ENCODE peak calls at places on chromosomes 12 and 14, in five cellular contexts. F is stromal cell of bone marrow; V is NCI-H774; W is heart left ventricle; S is stimulated activated CD4-positive, alpha-beta T cell treated with anti-CD3 and anti-CD28 coated beads, Interleukin-1b, Interleukin-23, amount 100 ng/mL, for 48 hours. O is an unnamed sample.

GRCh38 chr12:1216560-1216959 is 225.5 kb downstream of the ERC1 start:
- DNase-seq in F (no peak), V (no peak), W (no peak), S (no peak), O (no peak)

GRCh38 chr12:3998968-3999792 is 126.0 kb upstream of the PARP11 start:
- DNase-seq in F (no peak), V (no peak), W (no peak), S (no peak), O (no peak)

GRCh38 chr14:61298834-61299233 is 17.7 kb upstream of the TMEM30B start:
- DNase-seq in F (no peak), V (no peak), W (no peak), S (no peak), O (no peak)

GRCh38 chr12:58540480-58541299 is 379.6 kb downstream of the LRIG3 start:
- DNase-seq in F (peak), V (peak), W (peak), S (peak), O (peak)

GRCh38 chr12:12705833-12706520 is 10.0 kb upstream of the GPR19 start:
- DNase-seq in F (no peak), V (no peak), W (no peak), S (peak), O (no peak)

GRCh38 chr12:104374071-104374470 is 70.5 kb downstream of the EID3 start:
- DNase-seq in F (no peak), V (no peak), W (no peak), S (no peak), O (no peak)

GRCh38 chr12:105467710-105468366 is 137.3 kb downstream of the C12orf75 start:
- DNase-seq in F (no peak), V (no peak), W (no peak), S (no peak), O (no peak)

GRCh38 chr12:113242018-113242418 is 20.8 kb downstream of the TPCN1 start:
- DNase-seq in F (no peak), V (no peak), W (no peak), S (no peak), O (peak)

GRCh38 chr14:61812347-61813100 is 50.3 kb downstream of the SNAPC1 start:
- DNase-seq in F (no peak), V (no peak), W (no peak), S (no peak), O (no peak)

GRCh38 chr14:103436533-103436932 is 51.3 kb downstream of the MARK3 start:
- DNase-seq in F (no peak), V (no peak), W (no peak), S (no peak), O (no peak)

O was measured in T1000.